ENCODE peak calls at places on chromosome 14, in nine cellular contexts. One of them, this sample, is unnamed.

GRCh38 chr14:58899317-58899713 is 261.6 kb downstream of the DACT1 start:
- DNase-seq in stimulated activated naive B cell treated with anti-CD40 and anti-IgM and Interleukin-4, amounts not matched to agents 10 μg/mL and 1 μg/mL and 100 μg/mL, for 72 hours: no peak
- DNase-seq in HEK293T: no peak
- DNase-seq in naive thymus-derived CD4-positive, alpha-beta T cell: no peak
- DNase-seq in cardiac muscle cell: peak; percentile 85
- DNase-seq in ELR: peak; percentile 82
- DNase-seq in stimulated activated CD4-positive, alpha-beta T cell treated with anti-CD3 and anti-CD28 coated beads, Interleukin-1b, Interleukin-23, amount 100 ng/mL, for 24 hours: no peak
- DNase-seq in ELF-1: no peak
- DNase-seq in GM04503: peak; percentile 53
- DNase-seq in this sample: no peak

GRCh38 chr14:72519543-72519942 is 374.4 kb downstream of the DPF3 start:
- DNase-seq in stimulated activated naive B cell treated with anti-CD40 and anti-IgM and Interleukin-4, amounts not matched to agents 10 μg/mL and 1 μg/mL and 100 μg/mL, for 72 hours: no peak
- DNase-seq in cardiac muscle cell: no peak
- DNase-seq in naive thymus-derived CD4-positive, alpha-beta T cell: no peak
- DNase-seq in ELR: no peak
- DNase-seq in ELF-1: no peak
- DNase-seq in GM04503: no peak
- DNase-seq in HEK293T: no peak
- DNase-seq in stimulated activated CD4-positive, alpha-beta T cell treated with anti-CD3 and anti-CD28 coated beads, Interleukin-1b, Interleukin-23, amount 100 ng/mL, for 24 hours: no peak
- DNase-seq in this sample: peak; percentile 8

GRCh38 chr14:100601914-100602313 is 14.7 kb upstream of the BEGAIN start:
- DNase-seq in HEK293T: no peak
- DNase-seq in naive thymus-derived CD4-positive, alpha-beta T cell: no peak
- DNase-seq in stimulated activated naive B cell treated with anti-CD40 and anti-IgM and Interleukin-4, amounts not matched to agents 10 μg/mL and 1 μg/mL and 100 μg/mL, for 72 hours: no peak
- DNase-seq in ELR: no peak
- DNase-seq in stimulated activated CD4-positive, alpha-beta T cell treated with anti-CD3 and anti-CD28 coated beads, Interleukin-1b, Interleukin-23, amount 100 ng/mL, for 24 hours: no peak
- DNase-seq in GM04503: no peak
- DNase-seq in cardiac muscle cell: no peak
- DNase-seq in ELF-1: no peak
- DNase-seq in this sample: no peak

GRCh38 chr14:101501341-101501740 is 60.0 kb upstream of the DIO3 start:
- DNase-seq in ELF-1: no peak
- DNase-seq in stimulated activated CD4-positive, alpha-beta T cell treated with anti-CD3 and anti-CD28 coated beads, Interleukin-1b, Interleukin-23, amount 100 ng/mL, for 24 hours: no peak
- DNase-seq in HEK293T: no peak
- DNase-seq in ELR: no peak
- DNase-seq in stimulated activated naive B cell treated with anti-CD40 and anti-IgM and Interleukin-4, amounts not matched to agents 10 μg/mL and 1 μg/mL and 100 μg/mL, for 72 hours: no peak
- DNase-seq in GM04503: no peak
- DNase-seq in naive thymus-derived CD4-positive, alpha-beta T cell: no peak
- DNase-seq in cardiac muscle cell: no peak
- DNase-seq in this sample: no peak

GRCh38 chr14:65101631-65102440 is 481 bp downstream of the MAX start:
- DNase-seq in ELF-1: no peak
- DNase-seq in stimulated activated CD4-positive, alpha-beta T cell treated with anti-CD3 and anti-CD28 coated beads, Interleukin-1b, Interleukin-23, amount 100 ng/mL, for 24 hours: no peak
- DNase-seq in ELR: peak; percentile 20
- DNase-seq in GM04503: no peak
- DNase-seq in stimulated activated naive B cell treated with anti-CD40 and anti-IgM and Interleukin-4, amounts not matched to agents 10 μg/mL and 1 μg/mL and 100 μg/mL, for 72 hours: no peak
- DNase-seq in naive thymus-derived CD4-positive, alpha-beta T cell: peak; percentile 51
- DNase-seq in HEK293T: peak; percentile 26
- DNase-seq in cardiac muscle cell: no peak
- DNase-seq in this sample: no peak

GRCh38 chr14:52338282-52338681 is 24.2 kb downstream of the PTGER2 start:
- DNase-seq in stimulated activated naive B cell treated with anti-CD40 and anti-IgM and Interleukin-4, amounts not matched to agents 10 μg/mL and 1 μg/mL and 100 μg/mL, for 72 hours: no peak
- DNase-seq in GM04503: no peak
- DNase-seq in ELR: peak; percentile 76
- DNase-seq in stimulated activated CD4-positive, alpha-beta T cell treated with anti-CD3 and anti-CD28 coated beads, Interleukin-1b, Interleukin-23, amount 100 ng/mL, for 24 hours: no peak
- DNase-seq in naive thymus-derived CD4-positive, alpha-beta T cell: no peak
- DNase-seq in HEK293T: no peak
- DNase-seq in ELF-1: no peak
- DNase-seq in cardiac muscle cell: peak; percentile 65
- DNase-seq in this sample: no peak

GRCh38 chr14:97021001-97021400 is 223.8 kb downstream of the VRK1 start:
- DNase-seq in cardiac muscle cell: no peak
- DNase-seq in ELF-1: no peak
- DNase-seq in ELR: no peak
- DNase-seq in GM04503: no peak
- DNase-seq in stimulated activated naive B cell treated with anti-CD40 and anti-IgM and Interleukin-4, amounts not matched to agents 10 μg/mL and 1 μg/mL and 100 μg/mL, for 72 hours: no peak
- DNase-seq in naive thymus-derived CD4-positive, alpha-beta T cell: no peak
- DNase-seq in stimulated activated CD4-positive, alpha-beta T cell treated with anti-CD3 and anti-CD28 coated beads, Interleukin-1b, Interleukin-23, amount 100 ng/mL, for 24 hours: no peak
- DNase-seq in HEK293T: no peak
- DNase-seq in this sample: no peak

GRCh38 chr14:46250113-46250703 is 401.4 kb downstream of the RPL10L start:
- DNase-seq in ELR: peak; percentile 60
- DNase-seq in ELF-1: no peak
- DNase-seq in stimulated activated CD4-positive, alpha-beta T cell treated with anti-CD3 and anti-CD28 coated beads, Interleukin-1b, Interleukin-23, amount 100 ng/mL, for 24 hours: no peak
- DNase-seq in cardiac muscle cell: peak; percentile 24
- DNase-seq in naive thymus-derived CD4-positive, alpha-beta T cell: no peak
- DNase-seq in GM04503: no peak
- DNase-seq in stimulated activated naive B cell treated with anti-CD40 and anti-IgM and Interleukin-4, amounts not matched to agents 10 μg/mL and 1 μg/mL and 100 μg/mL, for 72 hours: no peak
- DNase-seq in HEK293T: peak; percentile 11
- DNase-seq in this sample: no peak

GRCh38 chr14:20501346-20501745 is 4.0 kb upstream of the RNASE10 start:
- DNase-seq in cardiac muscle cell: no peak
- DNase-seq in stimulated activated naive B cell treated with anti-CD40 and anti-IgM and Interleukin-4, amounts not matched to agents 10 μg/mL and 1 μg/mL and 100 μg/mL, for 72 hours: no peak
- DNase-seq in naive thymus-derived CD4-positive, alpha-beta T cell: no peak
- DNase-seq in HEK293T: no peak
- DNase-seq in ELR: peak; percentile 27
- DNase-seq in ELF-1: no peak
- DNase-seq in GM04503: no peak
- DNase-seq in stimulated activated CD4-positive, alpha-beta T cell treated with anti-CD3 and anti-CD28 coated beads, Interleukin-1b, Interleukin-23, amount 100 ng/mL, for 24 hours: no peak
- DNase-seq in this sample: no peak

GRCh38 chr14:103733651-103734050 is 18.0 kb downstream of the ZFYVE21 start:
- DNase-seq in ELR: peak; percentile 66
- DNase-seq in cardiac muscle cell: no peak
- DNase-seq in naive thymus-derived CD4-positive, alpha-beta T cell: no peak
- DNase-seq in stimulated activated naive B cell treated with anti-CD40 and anti-IgM and Interleukin-4, amounts not matched to agents 10 μg/mL and 1 μg/mL and 100 μg/mL, for 72 hours: no peak
- DNase-seq in ELF-1: no peak
- DNase-seq in stimulated activated CD4-positive, alpha-beta T cell treated with anti-CD3 and anti-CD28 coated beads, Interleukin-1b, Interleukin-23, amount 100 ng/mL, for 24 hours: no peak
- DNase-seq in HEK293T: no peak
- DNase-seq in GM04503: no peak
- DNase-seq in this sample: no peak

GRCh38 chr14:38199076-38199475 is 8.6 kb upstream of the SSTR1 start:
- DNase-seq in naive thymus-derived CD4-positive, alpha-beta T cell: no peak
- DNase-seq in cardiac muscle cell: no peak
- DNase-seq in HEK293T: no peak
- DNase-seq in ELF-1: no peak
- DNase-seq in GM04503: no peak
- DNase-seq in ELR: no peak
- DNase-seq in stimulated activated naive B cell treated with anti-CD40 and anti-IgM and Interleukin-4, amounts not matched to agents 10 μg/mL and 1 μg/mL and 100 μg/mL, for 72 hours: no peak
- DNase-seq in stimulated activated CD4-positive, alpha-beta T cell treated with anti-CD3 and anti-CD28 coated beads, Interleukin-1b, Interleukin-23, amount 100 ng/mL, for 24 hours: no peak
- DNase-seq in this sample: no peak

GRCh38 chr14:54647378-54647777 is 80.5 kb downstream of the SAMD4A start:
- DNase-seq in naive thymus-derived CD4-positive, alpha-beta T cell: no peak
- DNase-seq in ELR: no peak
- DNase-seq in cardiac muscle cell: no peak
- DNase-seq in GM04503: no peak
- DNase-seq in stimulated activated naive B cell treated with anti-CD40 and anti-IgM and Interleukin-4, amounts not matched to agents 10 μg/mL and 1 μg/mL and 100 μg/mL, for 72 hours: no peak
- DNase-seq in ELF-1: no peak
- DNase-seq in HEK293T: no peak
- DNase-seq in stimulated activated CD4-positive, alpha-beta T cell treated with anti-CD3 and anti-CD28 coated beads, Interleukin-1b, Interleukin-23, amount 100 ng/mL, for 24 hours: no peak
- DNase-seq in this sample: no peak

GRCh38 chr14:49250109-49250508 is 336.1 kb downstream of the RPS29 start:
- DNase-seq in HEK293T: no peak
- DNase-seq in GM04503: peak; percentile 16
- DNase-seq in naive thymus-derived CD4-positive, alpha-beta T cell: no peak
- DNase-seq in stimulated activated naive B cell treated with anti-CD40 and anti-IgM and Interleukin-4, amounts not matched to agents 10 μg/mL and 1 μg/mL and 100 μg/mL, for 72 hours: no peak
- DNase-seq in ELF-1: no peak
- DNase-seq in stimulated activated CD4-positive, alpha-beta T cell treated with anti-CD3 and anti-CD28 coated beads, Interleukin-1b, Interleukin-23, amount 100 ng/mL, for 24 hours: no peak
- DNase-seq in cardiac muscle cell: peak; percentile 3
- DNase-seq in ELR: peak; percentile 75
- DNase-seq in this sample: no peak

GRCh38 chr14:89186850-89187376 is 230.1 kb downstream of the FOXN3 start:
- DNase-seq in GM04503: no peak
- DNase-seq in naive thymus-derived CD4-positive, alpha-beta T cell: no peak
- DNase-seq in HEK293T: no peak
- DNase-seq in stimulated activated CD4-positive, alpha-beta T cell treated with anti-CD3 and anti-CD28 coated beads, Interleukin-1b, Interleukin-23, amount 100 ng/mL, for 24 hours: no peak
- DNase-seq in cardiac muscle cell: no peak
- DNase-seq in ELR: no peak
- DNase-seq in ELF-1: peak; percentile 68
- DNase-seq in stimulated activated naive B cell treated with anti-CD40 and anti-IgM and Interleukin-4, amounts not matched to agents 10 μg/mL and 1 μg/mL and 100 μg/mL, for 72 hours: peak; percentile 40
- DNase-seq in this sample: no peak

GRCh38 chr14:90715495-90715894 is 100.7 kb downstream of the TTC7B start:
- DNase-seq in stimulated activated naive B cell treated with anti-CD40 and anti-IgM and Interleukin-4, amounts not matched to agents 10 μg/mL and 1 μg/mL and 100 μg/mL, for 72 hours: no peak
- DNase-seq in HEK293T: no peak
- DNase-seq in naive thymus-derived CD4-positive, alpha-beta T cell: no peak
- DNase-seq in cardiac muscle cell: no peak
- DNase-seq in ELF-1: no peak
- DNase-seq in ELR: no peak
- DNase-seq in GM04503: no peak
- DNase-seq in stimulated activated CD4-positive, alpha-beta T cell treated with anti-CD3 and anti-CD28 coated beads, Interleukin-1b, Interleukin-23, amount 100 ng/mL, for 24 hours: no peak
- DNase-seq in this sample: no peak

GRCh38 chr14:71720978-71721624 is 211.1 kb upstream of the RGS6 start:
- DNase-seq in ELR: peak; percentile 80
- DNase-seq in naive thymus-derived CD4-positive, alpha-beta T cell: no peak
- DNase-seq in stimulated activated CD4-positive, alpha-beta T cell treated with anti-CD3 and anti-CD28 coated beads, Interleukin-1b, Interleukin-23, amount 100 ng/mL, for 24 hours: peak; percentile 4
- DNase-seq in stimulated activated naive B cell treated with anti-CD40 and anti-IgM and Interleukin-4, amounts not matched to agents 10 μg/mL and 1 μg/mL and 100 μg/mL, for 72 hours: no peak
- DNase-seq in ELF-1: peak; percentile 87
- DNase-seq in cardiac muscle cell: peak; percentile 91
- DNase-seq in GM04503: peak; percentile 54
- DNase-seq in HEK293T: peak; percentile 59
- DNase-seq in this sample: no peak